ENCODE peak calls at places on chromosomes 1 and 21, in six cellular contexts. L is pancreas, A is H1, I is neuronal stem cell, R is cardiac muscle cell, U is neural progenitor cell. J is an unnamed sample.

GRCh38 chr1:231827337-231828105 is 200.9 kb downstream of the DISC1 start:
- DNase-seq in U (no peak), A (no peak), R (peak), L (no peak), I (no peak), J (peak)

GRCh38 chr1:96416690-96417444 is 304.7 kb upstream of the PTBP2 start:
- DNase-seq in A (no peak), L (no peak), U (no peak), R (peak), I (no peak), J (no peak)

GRCh38 chr1:206035027-206035426 is 11.3 kb upstream of the CTSE start:
- DNase-seq in R (no peak), L (no peak), I (no peak), U (no peak), A (peak), J (no peak)

GRCh38 chr1:186662752-186663151 is 17.5 kb downstream of the PTGS2 start:
- DNase-seq in A (no peak), L (no peak), I (no peak), R (peak), U (no peak), J (no peak)

GRCh38 chr1:194952171-194952570 is 1656.1 kb downstream of the KCNT2 start:
- DNase-seq in R (no peak), I (no peak), A (no peak), L (no peak), U (no peak), J (no peak)

GRCh38 chr1:193113992-193114332 is 7.9 kb upstream of the CDC73 start:
- DNase-seq in I (no peak), A (no peak), R (no peak), U (no peak), L (no peak), J (no peak)

GRCh38 chr1:29527314-29528004 is 291.1 kb downstream of the PTPRU start:
- DNase-seq in U (peak), A (no peak), L (no peak), I (no peak), R (no peak), J (no peak)

GRCh38 chr1:39003787-39004186 is 12.7 kb downstream of the AKIRIN1 start:
- DNase-seq in R (peak), U (no peak), A (no peak), I (no peak), L (no peak), J (no peak)

GRCh38 chr1:98884864-98885263 is 119.8 kb downstream of the PLPPR5 start:
- DNase-seq in A (no peak), I (no peak), R (no peak), U (no peak), L (no peak), J (no peak)

GRCh38 chr1:27508139-27508665 is 18.2 kb upstream of the WASF2 start:
- DNase-seq in U (no peak), R (no peak), I (no peak), A (no peak), L (no peak), J (peak)

GRCh38 chr1:66168467-66168887 is 365.5 kb upstream of the SGIP1 start:
- DNase-seq in A (no peak), R (peak), U (no peak), I (no peak), L (no peak), J (no peak)

GRCh38 chr1:202310071-202310725 is 31.5 kb downstream of the UBE2T start:
- DNase-seq in L (no peak), R (no peak), I (no peak), U (no peak), A (no peak), J (no peak)

GRCh38 chr1:116325104-116325503 is 47.9 kb upstream of the ATP1A1 start:
- DNase-seq in R (no peak), U (no peak), I (no peak), A (no peak), L (no peak), J (no peak)

GRCh38 chr1:90362163-90362562 is 354.9 kb downstream of the BARHL2 start:
- DNase-seq in I (no peak), A (no peak), L (no peak), U (no peak), R (no peak), J (no peak)

GRCh38 chr1:151992345-151993083 is 1.1 kb downstream of the S100A10 start:
- DNase-seq in I (no peak), L (peak), R (peak), U (peak), A (peak), J (peak)

GRCh38 chr1:244286341-244286740 is 165.4 kb downstream of the ADSS2 start:
- DNase-seq in A (no peak), U (no peak), I (no peak), R (no peak), L (no peak), J (no peak)

GRCh38 chr21:42047821-42048613 is 23.1 kb upstream of the UMODL1 start:
- DNase-seq in I (no peak), A (no peak), L (peak), U (no peak), R (peak), J (no peak)

GRCh38 chr21:16420086-16420724 is 690.4 kb downstream of the USP25 start:
- DNase-seq in L (peak), U (no peak), R (peak), A (no peak), I (no peak), J (peak)

GRCh38 chr1:232553050-232553754 is 76.7 kb downstream of the SIPA1L2 start:
- DNase-seq in R (peak), L (peak), U (no peak), I (no peak), A (no peak), J (no peak)

GRCh38 chr21:42258150-42258884 is 39.4 kb downstream of the ABCG1 start:
- DNase-seq in I (peak), L (peak), A (peak), R (peak), U (peak), J (peak)

GRCh38 chr1:114703242-114703641 is 7.9 kb upstream of the AMPD1 start:
- DNase-seq in U (no peak), R (no peak), A (no peak), L (no peak), I (no peak), J (no peak)

GRCh38 chr1:185245466-185245865 is 71.6 kb downstream of the IVNS1ABP start:
- DNase-seq in L (no peak), U (no peak), I (no peak), R (peak), A (no peak), J (no peak)

GRCh38 chr1:88003255-88003654 is 674.6 kb downstream of the LMO4 start:
- DNase-seq in A (no peak), U (no peak), L (no peak), R (no peak), I (no peak), J (no peak)

GRCh38 chr1:85427358-85427757 is 37.6 kb downstream of the DDAH1 start:
- DNase-seq in U (no peak), A (no peak), I (no peak), L (no peak), R (no peak), J (no peak)

GRCh38 chr1:51569284-51570062 is 47.4 kb upstream of the OSBPL9 start:
- DNase-seq in U (no peak), L (peak), I (no peak), R (peak), A (no peak), J (peak)

GRCh38 chr1:154972517-154973343 is 1.8 kb upstream of the CKS1B start:
- DNase-seq in R (peak), A (peak), I (peak), U (peak), L (peak), J (peak)

GRCh38 chr21:45150630-45151265 is 76.4 kb downstream of the ADARB1 start:
- DNase-seq in I (no peak), L (no peak), R (no peak), U (peak), A (peak), J (no peak)

GRCh38 chr1:151166506-151166956 is 587 bp downstream of the SCNM1 start:
- DNase-seq in U (peak), I (no peak), R (peak), L (no peak), A (no peak), J (peak)

GRCh38 chr1:229248821-229249817 is 21.8 kb upstream of the RAB4A start:
- DNase-seq in I (no peak), U (no peak), R (no peak), L (no peak), A (no peak), J (no peak)

GRCh38 chr1:53371121-53371666 is 43.3 kb upstream of the LRP8 start:
- DNase-seq in U (peak), I (no peak), R (no peak), L (no peak), A (peak), J (no peak)

DNA sequence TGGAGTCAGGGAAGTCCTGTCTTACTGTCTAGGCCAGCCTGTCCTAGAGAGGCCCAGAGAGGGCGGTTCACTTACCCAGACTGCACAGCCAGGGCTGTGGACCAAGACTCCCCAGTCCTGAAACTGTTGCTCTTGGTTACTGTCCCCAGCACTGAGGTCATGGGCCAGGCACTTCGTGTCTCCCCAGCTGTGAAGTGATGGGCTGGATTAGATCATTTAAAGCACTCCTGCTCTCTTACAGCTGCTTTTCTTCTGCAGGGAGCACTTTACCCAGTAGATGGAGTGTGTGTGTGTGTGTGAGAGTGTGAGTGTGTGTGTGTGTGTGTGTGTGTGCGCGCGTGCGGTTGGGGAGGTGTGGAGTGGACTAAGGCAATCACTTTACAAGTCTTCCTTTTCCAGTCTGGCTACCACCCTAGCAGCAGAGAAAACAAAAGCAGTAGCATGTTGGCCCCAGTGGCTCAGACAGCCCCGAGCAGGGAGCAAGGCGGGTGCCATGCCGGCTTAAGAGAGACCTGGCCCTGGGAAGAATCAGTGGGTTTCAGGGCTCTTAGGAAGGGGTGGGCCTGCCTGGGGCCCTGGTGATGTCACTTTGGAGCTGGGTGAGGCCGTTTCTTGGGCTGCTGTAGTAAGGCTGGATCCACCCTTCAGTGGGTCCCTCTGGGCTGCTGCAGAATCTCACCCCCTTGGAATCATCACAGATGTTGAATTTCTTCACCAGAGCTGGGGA is 2.4 kb downstream of the SPSB1 start:
- DNase-seq in L (no peak), A (no peak), R (peak), U (no peak), I (no peak), J (no peak)
- H3K4me3 ChIP-seq in L (peak), A (no peak), R (no peak), U (no peak), I (no peak), J (peak)

GRCh38 chr1:178538192-178538916 is 25.4 kb downstream of the TEX35 start:
- DNase-seq in R (peak), I (no peak), U (no peak), L (no peak), A (no peak), J (no peak)

GRCh38 chr1:178540646-178541045 is 27.7 kb downstream of the TEX35 start:
- DNase-seq in R (peak), I (no peak), L (no peak), A (no peak), U (no peak), J (no peak)

GRCh38 chr1:178540204-178540603 is 27.3 kb downstream of the TEX35 start:
- DNase-seq in R (no peak), I (no peak), L (no peak), A (no peak), U (no peak), J (no peak)

GRCh38 chr1:178537445-178538090 is 24.7 kb downstream of the TEX35 start:
- DNase-seq in A (no peak), I (no peak), U (no peak), L (peak), R (no peak), J (peak)

DNA sequence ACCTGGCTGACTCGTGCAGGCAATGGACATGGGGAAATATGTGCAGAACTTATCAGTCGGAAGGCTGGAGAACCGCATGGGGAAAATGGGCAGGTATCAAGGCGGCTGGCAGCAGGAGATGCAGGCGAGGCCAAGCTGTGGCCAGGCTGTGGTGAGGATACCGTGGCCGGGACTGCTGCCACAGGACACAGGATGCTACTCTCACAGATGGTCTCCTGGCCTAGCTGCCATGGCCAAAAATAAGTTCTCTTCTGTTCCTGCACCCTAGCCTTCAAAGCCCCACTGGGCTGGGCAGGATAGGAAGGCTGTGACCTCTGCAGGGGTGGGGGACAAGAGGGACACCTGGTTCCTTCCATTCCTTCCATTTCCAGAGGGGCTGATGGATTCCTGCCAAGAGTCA is 26.4 kb downstream of the TEX35 start:
- DNase-seq in I (no peak), U (no peak), R (peak), A (no peak), L (no peak), J (no peak)
- H3K4me3 ChIP-seq in I (no peak), U (no peak), R (no peak), A (no peak), L (no peak), J (no peak)

GRCh38 chr1:180952657-180953013 is 39.9 kb downstream of the KIAA1614 start:
- DNase-seq in U (no peak), R (no peak), A (no peak), I (no peak), L (no peak), J (no peak)

GRCh38 chr1:180951881-180952656 is 39.4 kb downstream of the KIAA1614 start:
- DNase-seq in R (no peak), A (no peak), U (no peak), L (no peak), I (no peak), J (no peak)

GRCh38 chr1:180954766-180955165 is 42.1 kb downstream of the KIAA1614 start:
- DNase-seq in I (no peak), L (no peak), A (no peak), R (no peak), U (no peak), J (no peak)

GRCh38 chr1:180953791-180954721 is 41.4 kb downstream of the KIAA1614 start:
- DNase-seq in L (peak), A (no peak), I (no peak), U (no peak), R (peak), J (peak)

GRCh38 chr1:180953291-180953747 is 40.6 kb downstream of the KIAA1614 start:
- DNase-seq in A (no peak), I (no peak), U (no peak), R (no peak), L (peak), J (no peak)
- H3K4me3 ChIP-seq in A (peak), I (no peak), U (no peak), R (no peak), L (peak), J (peak)

GRCh38 chr1:203426870-203427269 is 48.7 kb upstream of the PRELP start:
- DNase-seq in R (no peak), U (no peak), A (no peak), L (no peak), I (no peak), J (no peak)

GRCh38 chr1:203424861-203425667 is 50.5 kb upstream of the PRELP start:
- DNase-seq in R (no peak), A (no peak), U (no peak), I (no peak), L (no peak), J (no peak)

GRCh38 chr1:203424285-203424684 is 51.3 kb upstream of the PRELP start:
- DNase-seq in R (no peak), I (no peak), L (no peak), U (no peak), A (no peak), J (no peak)

GRCh38 chr1:203426349-203426748 is 49.3 kb upstream of the PRELP start:
- DNase-seq in I (no peak), L (no peak), U (no peak), R (no peak), A (no peak), J (no peak)

DNA sequence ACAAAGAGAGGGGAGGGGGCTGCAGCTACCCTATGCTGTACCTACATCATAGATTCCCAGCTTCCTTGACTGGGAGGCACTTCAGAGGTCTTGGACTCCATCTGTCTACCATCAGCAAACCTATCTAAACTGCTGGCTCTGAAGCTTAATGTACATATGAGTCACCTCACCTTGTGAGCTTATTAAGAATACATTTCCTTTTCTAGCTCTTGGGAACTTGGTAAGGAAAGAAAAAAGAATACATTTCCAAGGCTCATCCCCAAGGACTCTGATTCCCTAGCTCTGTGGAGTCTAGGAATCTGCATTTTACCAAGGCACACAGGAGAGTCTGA is 50.0 kb upstream of the PRELP start:
- DNase-seq in L (no peak), I (no peak), A (no peak), U (no peak), R (no peak), J (no peak)
- H3K4me3 ChIP-seq in L (no peak), I (no peak), A (no peak), U (no peak), R (no peak), J (no peak)